ENCODE peak calls at places on chromosomes 5 and 9, in ten cellular contexts. One of them, this sample, is unnamed.

GRCh38 chr9:24210641-24211040 is 335.1 kb downstream of the IZUMO3 start:
- DNase-seq in left ventricle myocardium inferior: no peak
- DNase-seq in Peyer's patch: no peak
- DNase-seq in hepatocyte: no peak
- DNase-seq in CD8-positive, alpha-beta T cell: no peak
- DNase-seq in mammary epithelial cell: no peak
- DNase-seq in tibial nerve: no peak
- DNase-seq in aorta: no peak
- DNase-seq in right cardiac atrium: no peak
- DNase-seq in psoas muscle: no peak
- DNase-seq in this sample: no peak

GRCh38 chr5:120304653-120305052 is 159.4 kb upstream of the PRR16 start:
- DNase-seq in right cardiac atrium: no peak
- DNase-seq in left ventricle myocardium inferior: no peak
- DNase-seq in aorta: no peak
- DNase-seq in Peyer's patch: no peak
- DNase-seq in CD8-positive, alpha-beta T cell: no peak
- DNase-seq in psoas muscle: no peak
- DNase-seq in hepatocyte: peak; percentile 42
- DNase-seq in tibial nerve: no peak
- DNase-seq in mammary epithelial cell: peak; percentile 77
- DNase-seq in this sample: no peak

GRCh38 chr5:139637438-139638089 is 10.6 kb upstream of the CXXC5 start:
- DNase-seq in aorta: peak; percentile 90
- DNase-seq in psoas muscle: peak; percentile 89
- DNase-seq in left ventricle myocardium inferior: peak; percentile 89
- DNase-seq in Peyer's patch: peak; percentile 69
- DNase-seq in mammary epithelial cell: peak; percentile 46
- DNase-seq in tibial nerve: peak; percentile 82
- DNase-seq in hepatocyte: peak; percentile 91
- DNase-seq in right cardiac atrium: peak; percentile 95
- DNase-seq in CD8-positive, alpha-beta T cell: no peak
- DNase-seq in this sample: peak; percentile 69

GRCh38 chr9:94097788-94098413 is 13.6 kb downstream of the PTPDC1 start:
- DNase-seq in right cardiac atrium: no peak
- DNase-seq in mammary epithelial cell: peak; percentile 88
- DNase-seq in left ventricle myocardium inferior: no peak
- DNase-seq in psoas muscle: no peak
- DNase-seq in Peyer's patch: no peak
- DNase-seq in aorta: peak; percentile 47
- DNase-seq in hepatocyte: peak; percentile 56
- DNase-seq in CD8-positive, alpha-beta T cell: no peak
- DNase-seq in tibial nerve: no peak
- DNase-seq in this sample: peak; percentile 86

GRCh38 chr9:114186091-114186792 is 30.9 kb downstream of the COL27A1 start:
- DNase-seq in psoas muscle: no peak
- DNase-seq in tibial nerve: no peak
- DNase-seq in Peyer's patch: no peak
- DNase-seq in aorta: no peak
- DNase-seq in hepatocyte: no peak
- DNase-seq in right cardiac atrium: no peak
- DNase-seq in CD8-positive, alpha-beta T cell: no peak
- DNase-seq in left ventricle myocardium inferior: no peak
- DNase-seq in mammary epithelial cell: no peak
- DNase-seq in this sample: no peak

GRCh38 chr9:134455537-134455936 is 129.3 kb downstream of the RXRA start:
- DNase-seq in hepatocyte: no peak
- DNase-seq in right cardiac atrium: peak; percentile 67
- DNase-seq in tibial nerve: no peak
- DNase-seq in aorta: peak; percentile 47
- DNase-seq in Peyer's patch: no peak
- DNase-seq in psoas muscle: no peak
- DNase-seq in CD8-positive, alpha-beta T cell: no peak
- DNase-seq in mammary epithelial cell: no peak
- DNase-seq in left ventricle myocardium inferior: no peak
- DNase-seq in this sample: no peak

GRCh38 chr5:42949348-42950090 is 90.6 kb downstream of the ANXA2R start:
- DNase-seq in hepatocyte: no peak
- DNase-seq in aorta: peak; percentile 87
- DNase-seq in mammary epithelial cell: no peak
- DNase-seq in right cardiac atrium: peak; percentile 80
- DNase-seq in psoas muscle: peak; percentile 51
- DNase-seq in left ventricle myocardium inferior: peak; percentile 46
- DNase-seq in Peyer's patch: peak; percentile 79
- DNase-seq in tibial nerve: peak; percentile 51
- DNase-seq in CD8-positive, alpha-beta T cell: peak; percentile 25
- DNase-seq in this sample: no peak

GRCh38 chr5:159509002-159509660 is 178.8 kb upstream of the IL12B start:
- DNase-seq in mammary epithelial cell: no peak
- DNase-seq in left ventricle myocardium inferior: no peak
- DNase-seq in psoas muscle: no peak
- DNase-seq in right cardiac atrium: no peak
- DNase-seq in tibial nerve: no peak
- DNase-seq in Peyer's patch: no peak
- DNase-seq in hepatocyte: no peak
- DNase-seq in aorta: no peak
- DNase-seq in CD8-positive, alpha-beta T cell: no peak
- DNase-seq in this sample: no peak

GRCh38 chr5:153880094-153880493 is 158.6 kb downstream of the FAM114A2 start:
- DNase-seq in CD8-positive, alpha-beta T cell: no peak
- DNase-seq in hepatocyte: no peak
- DNase-seq in mammary epithelial cell: no peak
- DNase-seq in psoas muscle: no peak
- DNase-seq in Peyer's patch: no peak
- DNase-seq in left ventricle myocardium inferior: no peak
- DNase-seq in tibial nerve: no peak
- DNase-seq in aorta: no peak
- DNase-seq in right cardiac atrium: no peak
- DNase-seq in this sample: no peak

GRCh38 chr9:118734696-118735095 is 634.5 kb downstream of the BRINP1 start:
- DNase-seq in right cardiac atrium: no peak
- DNase-seq in Peyer's patch: no peak
- DNase-seq in CD8-positive, alpha-beta T cell: no peak
- DNase-seq in tibial nerve: no peak
- DNase-seq in mammary epithelial cell: peak; percentile 64
- DNase-seq in hepatocyte: no peak
- DNase-seq in left ventricle myocardium inferior: no peak
- DNase-seq in psoas muscle: no peak
- DNase-seq in aorta: no peak
- DNase-seq in this sample: no peak

GRCh38 chr9:82673904-82674303 is 389.0 kb downstream of the RASEF start:
- DNase-seq in left ventricle myocardium inferior: no peak
- DNase-seq in psoas muscle: no peak
- DNase-seq in mammary epithelial cell: no peak
- DNase-seq in aorta: no peak
- DNase-seq in hepatocyte: no peak
- DNase-seq in tibial nerve: no peak
- DNase-seq in right cardiac atrium: no peak
- DNase-seq in Peyer's patch: no peak
- DNase-seq in CD8-positive, alpha-beta T cell: no peak
- DNase-seq in this sample: no peak

GRCh38 chr5:88119535-88119934 is 149.1 kb downstream of the TMEM161B start:
- DNase-seq in right cardiac atrium: no peak
- DNase-seq in aorta: no peak
- DNase-seq in left ventricle myocardium inferior: no peak
- DNase-seq in tibial nerve: no peak
- DNase-seq in hepatocyte: no peak
- DNase-seq in psoas muscle: no peak
- DNase-seq in mammary epithelial cell: no peak
- DNase-seq in CD8-positive, alpha-beta T cell: no peak
- DNase-seq in Peyer's patch: no peak
- DNase-seq in this sample: no peak

GRCh38 chr5:126777257-126777973 is 479 bp downstream of the LMNB1 start:
- DNase-seq in right cardiac atrium: peak; percentile 78
- DNase-seq in psoas muscle: peak; percentile 41
- DNase-seq in aorta: peak; percentile 70
- DNase-seq in tibial nerve: peak; percentile 9
- DNase-seq in Peyer's patch: peak; percentile 53
- DNase-seq in hepatocyte: peak; percentile 76
- DNase-seq in left ventricle myocardium inferior: peak; percentile 33
- DNase-seq in CD8-positive, alpha-beta T cell: peak; percentile 45
- DNase-seq in mammary epithelial cell: peak; percentile 76
- DNase-seq in this sample: peak; percentile 71

GRCh38 chr5:179346875-179347274 is 1.6 kb upstream of the ADAMTS2 start:
- DNase-seq in psoas muscle: no peak
- DNase-seq in left ventricle myocardium inferior: no peak
- DNase-seq in CD8-positive, alpha-beta T cell: no peak
- DNase-seq in aorta: no peak
- DNase-seq in mammary epithelial cell: no peak
- DNase-seq in hepatocyte: no peak
- DNase-seq in right cardiac atrium: no peak
- DNase-seq in tibial nerve: no peak
- DNase-seq in Peyer's patch: no peak
- DNase-seq in this sample: no peak

GRCh38 chr9:129021091-129021490 is 7.0 kb downstream of the SH3GLB2 start:
- DNase-seq in CD8-positive, alpha-beta T cell: no peak
- DNase-seq in aorta: no peak
- DNase-seq in psoas muscle: no peak
- DNase-seq in Peyer's patch: peak; percentile 78
- DNase-seq in left ventricle myocardium inferior: no peak
- DNase-seq in hepatocyte: no peak
- DNase-seq in right cardiac atrium: no peak
- DNase-seq in mammary epithelial cell: no peak
- DNase-seq in tibial nerve: no peak
- DNase-seq in this sample: no peak
- H3K27ac ChIP-seq in CD8-positive, alpha-beta T cell: no peak overlapping the region
- H3K27ac ChIP-seq in aorta: no peak overlapping the region
- H3K27ac ChIP-seq in psoas muscle: peak overlapping the region; percentile 23
- H3K27ac ChIP-seq in Peyer's patch: peak overlapping the region; percentile 30
- H3K27ac ChIP-seq in left ventricle myocardium inferior: no peak overlapping the region
- H3K27ac ChIP-seq in hepatocyte: no peak overlapping the region
- H3K27ac ChIP-seq in right cardiac atrium: no peak overlapping the region
- H3K27ac ChIP-seq in mammary epithelial cell: no peak overlapping the region
- H3K27ac ChIP-seq in tibial nerve: no peak overlapping the region
- H3K27ac ChIP-seq in this sample: no peak overlapping the region

DNA sequence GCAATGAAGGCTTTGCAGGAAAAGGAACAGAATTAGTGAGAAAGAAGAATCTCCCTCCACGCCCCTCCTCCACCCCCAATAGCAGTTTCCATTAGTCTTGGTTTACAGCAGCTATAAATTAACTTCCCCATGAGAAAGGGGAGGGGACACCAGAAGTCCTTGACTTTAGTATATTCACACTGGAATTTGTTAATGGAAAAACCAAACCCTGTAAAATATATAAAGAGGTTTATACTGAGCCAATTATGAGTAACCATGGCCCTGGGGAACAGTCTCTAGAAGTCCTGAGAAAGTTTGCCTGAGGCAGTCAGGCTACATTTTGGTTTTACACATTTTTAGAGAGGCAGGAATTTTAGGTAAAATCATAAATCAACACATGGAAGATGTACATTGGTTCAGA is 88.5 kb downstream of the ALDH1A1 start:
- DNase-seq in aorta: no peak
- DNase-seq in psoas muscle: no peak
- DNase-seq in tibial nerve: no peak
- DNase-seq in left ventricle myocardium inferior: no peak
- DNase-seq in mammary epithelial cell: no peak
- DNase-seq in Peyer's patch: no peak
- DNase-seq in CD8-positive, alpha-beta T cell: no peak
- DNase-seq in right cardiac atrium: no peak
- DNase-seq in hepatocyte: peak; percentile 14
- DNase-seq in this sample: no peak
- H3K27me3 ChIP-seq in aorta: no peaks in the 10 kb centered on the region
- H3K27me3 ChIP-seq in psoas muscle: no peaks in the 10 kb centered on the region
- H3K27me3 ChIP-seq in tibial nerve: no peaks in the 10 kb centered on the region
- H3K27me3 ChIP-seq in left ventricle myocardium inferior: no peaks in the 10 kb centered on the region
- H3K27me3 ChIP-seq in mammary epithelial cell: no peaks in the 10 kb centered on the region
- H3K27me3 ChIP-seq in Peyer's patch: no peaks in the 10 kb centered on the region
- H3K27me3 ChIP-seq in CD8-positive, alpha-beta T cell: no peaks in the 10 kb centered on the region
- H3K27me3 ChIP-seq in right cardiac atrium: no peaks in the 10 kb centered on the region
- H3K27me3 ChIP-seq in hepatocyte: no peaks in the 10 kb centered on the region
- H3K27me3 ChIP-seq in this sample: no peaks in the 10 kb centered on the region

GRCh38 chr5:167821096-167821590 is 470.3 kb upstream of the WWC1 start:
- DNase-seq in aorta: no peak
- DNase-seq in tibial nerve: no peak
- DNase-seq in psoas muscle: no peak
- DNase-seq in Peyer's patch: no peak
- DNase-seq in left ventricle myocardium inferior: no peak
- DNase-seq in mammary epithelial cell: no peak
- DNase-seq in right cardiac atrium: no peak
- DNase-seq in hepatocyte: no peak
- DNase-seq in CD8-positive, alpha-beta T cell: no peak
- DNase-seq in this sample: no peak
- H3K4me3 ChIP-seq in aorta: no peak overlapping the region
- H3K4me3 ChIP-seq in tibial nerve: no peak overlapping the region
- H3K4me3 ChIP-seq in psoas muscle: no peak overlapping the region
- H3K4me3 ChIP-seq in Peyer's patch: no peak overlapping the region
- H3K4me3 ChIP-seq in left ventricle myocardium inferior: no peak overlapping the region
- H3K4me3 ChIP-seq in mammary epithelial cell: peak overlapping the region; percentile 66
- H3K4me3 ChIP-seq in right cardiac atrium: no peak overlapping the region
- H3K4me3 ChIP-seq in hepatocyte: no peak overlapping the region
- H3K4me3 ChIP-seq in CD8-positive, alpha-beta T cell: no peak overlapping the region
- H3K4me3 ChIP-seq in this sample: no peak overlapping the region

GRCh38 chr5:133048993-133049725 is 2.7 kb upstream of the HSPA4 start:
- DNase-seq in psoas muscle: no peak
- DNase-seq in mammary epithelial cell: no peak
- DNase-seq in tibial nerve: no peak
- DNase-seq in right cardiac atrium: no peak
- DNase-seq in Peyer's patch: no peak
- DNase-seq in aorta: no peak
- DNase-seq in hepatocyte: no peak
- DNase-seq in CD8-positive, alpha-beta T cell: no peak
- DNase-seq in left ventricle myocardium inferior: no peak
- DNase-seq in this sample: no peak

GRCh38 chr5:133051117-133051546 is 681 bp upstream of the HSPA4 start:
- DNase-seq in right cardiac atrium: no peak
- DNase-seq in mammary epithelial cell: no peak
- DNase-seq in psoas muscle: no peak
- DNase-seq in Peyer's patch: no peak
- DNase-seq in aorta: no peak
- DNase-seq in tibial nerve: peak; percentile 10
- DNase-seq in CD8-positive, alpha-beta T cell: no peak
- DNase-seq in left ventricle myocardium inferior: no peak
- DNase-seq in hepatocyte: peak; percentile 71
- DNase-seq in this sample: no peak

GRCh38 chr5:133049726-133050048 is 2.1 kb upstream of the HSPA4 start:
- DNase-seq in hepatocyte: peak; percentile 37
- DNase-seq in right cardiac atrium: no peak
- DNase-seq in tibial nerve: no peak
- DNase-seq in Peyer's patch: no peak
- DNase-seq in mammary epithelial cell: no peak
- DNase-seq in left ventricle myocardium inferior: no peak
- DNase-seq in CD8-positive, alpha-beta T cell: no peak
- DNase-seq in psoas muscle: no peak
- DNase-seq in aorta: no peak
- DNase-seq in this sample: no peak

GRCh38 chr5:133051547-133052316 is at the start of gene HSPA4:
- DNase-seq in right cardiac atrium: peak; percentile 98
- DNase-seq in hepatocyte: peak; percentile 99
- DNase-seq in aorta: peak; percentile 98
- DNase-seq in mammary epithelial cell: peak; percentile 98
- DNase-seq in tibial nerve: peak; percentile 99
- DNase-seq in Peyer's patch: peak; percentile 98
- DNase-seq in CD8-positive, alpha-beta T cell: peak; percentile 93
- DNase-seq in left ventricle myocardium inferior: peak; percentile 97
- DNase-seq in psoas muscle: peak; percentile 97
- DNase-seq in this sample: peak; percentile 100

DNA sequence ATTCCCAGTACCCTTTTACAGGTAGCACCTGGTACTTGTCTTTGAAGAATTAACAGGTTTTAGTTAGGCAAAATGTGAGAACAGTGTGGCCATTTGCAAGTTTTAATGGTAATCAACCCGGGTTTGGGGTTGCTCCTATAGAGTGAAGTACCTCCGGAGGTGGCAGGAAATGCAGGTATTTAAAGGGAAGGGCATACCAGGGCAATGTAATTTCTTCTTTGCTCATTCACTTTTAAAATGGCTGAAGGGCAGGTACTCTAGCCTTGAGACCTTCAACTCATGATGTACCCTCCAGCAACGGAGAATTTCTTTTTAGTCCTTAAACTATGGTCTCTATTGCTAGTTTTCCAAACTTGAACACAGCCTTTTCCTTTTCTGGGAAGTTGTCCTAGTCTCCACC is 1.3 kb upstream of the HSPA4 start:
- DNase-seq in mammary epithelial cell: no peak
- DNase-seq in aorta: no peak
- DNase-seq in tibial nerve: no peak
- DNase-seq in Peyer's patch: no peak
- DNase-seq in left ventricle myocardium inferior: no peak
- DNase-seq in right cardiac atrium: no peak
- DNase-seq in psoas muscle: no peak
- DNase-seq in hepatocyte: no peak
- DNase-seq in CD8-positive, alpha-beta T cell: no peak
- DNase-seq in this sample: no peak
- H3K27ac ChIP-seq in mammary epithelial cell: peak overlapping the region; percentile 94
- H3K27ac ChIP-seq in aorta: peak overlapping the region; percentile 81
- H3K27ac ChIP-seq in tibial nerve: peak overlapping the region; percentile 98
- H3K27ac ChIP-seq in Peyer's patch: peak overlapping the region; percentile 93
- H3K27ac ChIP-seq in left ventricle myocardium inferior: peak overlapping the region; percentile 96
- H3K27ac ChIP-seq in right cardiac atrium: peak overlapping the region; percentile 76
- H3K27ac ChIP-seq in psoas muscle: peak overlapping the region; percentile 100
- H3K27ac ChIP-seq in hepatocyte: peak overlapping the region; percentile 97
- H3K27ac ChIP-seq in CD8-positive, alpha-beta T cell: peak overlapping the region; percentile 97
- H3K27ac ChIP-seq in this sample: peak overlapping the region; percentile 90